ENCODE peak calls at places on chromosomes 1 and 21, in six cellular contexts. One of them, this sample, is unnamed.

GRCh38 chr1:25728301-25728935 is 71.6 kb upstream of the SELENON start:
- DNase-seq in GM23248: no peak
- DNase-seq in hepatocyte: no peak
- DNase-seq in fibroblast of lung: no peak
- DNase-seq in cardiac muscle cell: no peak
- DNase-seq in GM04503: no peak
- DNase-seq in this sample: no peak

GRCh38 chr1:96116707-96117106 is 604.9 kb upstream of the PTBP2 start:
- DNase-seq in GM04503: no peak
- DNase-seq in hepatocyte: no peak
- DNase-seq in cardiac muscle cell: no peak
- DNase-seq in fibroblast of lung: peak; percentile 3
- DNase-seq in GM23248: no peak
- DNase-seq in this sample: peak; percentile 76

GRCh38 chr1:147853391-147853790 is 49.2 kb upstream of the GJA8 start:
- DNase-seq in GM23248: peak; percentile 71
- DNase-seq in hepatocyte: no peak
- DNase-seq in fibroblast of lung: no peak
- DNase-seq in cardiac muscle cell: peak; percentile 48
- DNase-seq in GM04503: peak; percentile 38
- DNase-seq in this sample: no peak

GRCh38 chr1:182850319-182850718 is 11.2 kb downstream of the DHX9 start:
- DNase-seq in GM23248: no peak
- DNase-seq in cardiac muscle cell: no peak
- DNase-seq in GM04503: no peak
- DNase-seq in fibroblast of lung: no peak
- DNase-seq in hepatocyte: no peak
- DNase-seq in this sample: no peak

GRCh38 chr1:160597705-160598104 is 18.4 kb upstream of the CD84 start:
- DNase-seq in fibroblast of lung: no peak
- DNase-seq in hepatocyte: no peak
- DNase-seq in GM23248: no peak
- DNase-seq in GM04503: no peak
- DNase-seq in cardiac muscle cell: no peak
- DNase-seq in this sample: no peak

GRCh38 chr1:43435146-43436145 is 18.3 kb downstream of the HYI start:
- DNase-seq in hepatocyte: no peak
- DNase-seq in fibroblast of lung: peak; percentile 63
- DNase-seq in cardiac muscle cell: peak; percentile 79
- DNase-seq in GM04503: peak; percentile 54
- DNase-seq in GM23248: peak; percentile 72
- DNase-seq in this sample: no peak

GRCh38 chr1:41006942-41007865 is 14.3 kb downstream of the SLFNL1 start:
- DNase-seq in fibroblast of lung: no peak
- DNase-seq in hepatocyte: no peak
- DNase-seq in GM23248: peak; percentile 66
- DNase-seq in cardiac muscle cell: no peak
- DNase-seq in GM04503: no peak
- DNase-seq in this sample: no peak

GRCh38 chr1:9881838-9882249 is 28.2 kb downstream of the CTNNBIP1 start:
- DNase-seq in cardiac muscle cell: peak; percentile 69
- DNase-seq in GM23248: peak; percentile 76
- DNase-seq in fibroblast of lung: peak; percentile 15
- DNase-seq in GM04503: peak; percentile 64
- DNase-seq in hepatocyte: no peak
- DNase-seq in this sample: peak; percentile 54

GRCh38 chr1:84434081-84434755 is 35.9 kb downstream of the DNASE2B start:
- DNase-seq in GM23248: no peak
- DNase-seq in fibroblast of lung: no peak
- DNase-seq in GM04503: no peak
- DNase-seq in hepatocyte: no peak
- DNase-seq in cardiac muscle cell: no peak
- DNase-seq in this sample: no peak

GRCh38 chr1:38586993-38587646 is 272.5 kb downstream of the RRAGC start:
- DNase-seq in fibroblast of lung: peak; percentile 9
- DNase-seq in cardiac muscle cell: peak; percentile 47
- DNase-seq in GM04503: no peak
- DNase-seq in GM23248: peak; percentile 49
- DNase-seq in hepatocyte: peak; percentile 67
- DNase-seq in this sample: peak; percentile 84

GRCh38 chr21:39562791-39563770 is 49.7 kb upstream of the B3GALT5 start:
- DNase-seq in GM04503: no peak
- DNase-seq in fibroblast of lung: no peak
- DNase-seq in hepatocyte: no peak
- DNase-seq in GM23248: peak; percentile 1
- DNase-seq in cardiac muscle cell: no peak
- DNase-seq in this sample: no peak

GRCh38 chr1:33137800-33138199 is 44.0 kb downstream of the TRIM62 start:
- DNase-seq in fibroblast of lung: peak; percentile 47
- DNase-seq in GM23248: peak; percentile 20
- DNase-seq in hepatocyte: peak; percentile 58
- DNase-seq in GM04503: no peak
- DNase-seq in cardiac muscle cell: peak; percentile 68
- DNase-seq in this sample: peak; percentile 72

GRCh38 chr1:41768538-41768937 is 150.2 kb downstream of the HIVEP3 start:
- DNase-seq in hepatocyte: no peak
- DNase-seq in GM04503: no peak
- DNase-seq in GM23248: no peak
- DNase-seq in cardiac muscle cell: no peak
- DNase-seq in fibroblast of lung: no peak
- DNase-seq in this sample: no peak

GRCh38 chr1:152869808-152870419 is 8.2 kb upstream of the SMCP start:
- DNase-seq in hepatocyte: peak; percentile 43
- DNase-seq in cardiac muscle cell: peak; percentile 73
- DNase-seq in GM04503: no peak
- DNase-seq in GM23248: peak; percentile 87
- DNase-seq in fibroblast of lung: peak; percentile 49
- DNase-seq in this sample: peak; percentile 80

GRCh38 chr1:71561206-71561605 is 480.4 kb upstream of the ZRANB2 start:
- DNase-seq in hepatocyte: no peak
- DNase-seq in fibroblast of lung: peak; percentile 19
- DNase-seq in GM04503: no peak
- DNase-seq in GM23248: peak; percentile 52
- DNase-seq in cardiac muscle cell: peak; percentile 10
- DNase-seq in this sample: no peak

GRCh38 chr1:154471304-154471703 is 30.7 kb upstream of the TDRD10 start:
- DNase-seq in GM04503: no peak
- DNase-seq in cardiac muscle cell: no peak
- DNase-seq in hepatocyte: no peak
- DNase-seq in fibroblast of lung: no peak
- DNase-seq in GM23248: no peak
- DNase-seq in this sample: no peak

GRCh38 chr1:112358061-112358770 is 37.8 kb upstream of the CTTNBP2NL start:
- DNase-seq in hepatocyte: no peak
- DNase-seq in GM04503: peak; percentile 34
- DNase-seq in cardiac muscle cell: peak; percentile 65
- DNase-seq in fibroblast of lung: peak; percentile 44
- DNase-seq in GM23248: peak; percentile 43
- DNase-seq in this sample: no peak

GRCh38 chr1:231612393-231613089 is 14.0 kb upstream of the DISC1 start:
- DNase-seq in cardiac muscle cell: no peak
- DNase-seq in GM04503: no peak
- DNase-seq in fibroblast of lung: no peak
- DNase-seq in hepatocyte: no peak
- DNase-seq in GM23248: no peak
- DNase-seq in this sample: no peak

GRCh38 chr1:84406209-84406917 is 8.1 kb downstream of the DNASE2B start:
- DNase-seq in fibroblast of lung: no peak
- DNase-seq in cardiac muscle cell: peak; percentile 41
- DNase-seq in GM23248: peak; percentile 61
- DNase-seq in GM04503: no peak
- DNase-seq in hepatocyte: peak; percentile 42
- DNase-seq in this sample: no peak

GRCh38 chr1:229031491-229032341 is 239.2 kb upstream of the RAB4A start:
- DNase-seq in cardiac muscle cell: no peak
- DNase-seq in fibroblast of lung: no peak
- DNase-seq in GM04503: no peak
- DNase-seq in hepatocyte: no peak
- DNase-seq in GM23248: no peak
- DNase-seq in this sample: no peak

GRCh38 chr1:110686188-110686587 is 11.4 kb upstream of the KCNA3 start:
- DNase-seq in GM04503: no peak
- DNase-seq in hepatocyte: no peak
- DNase-seq in GM23248: no peak
- DNase-seq in fibroblast of lung: no peak
- DNase-seq in cardiac muscle cell: no peak
- DNase-seq in this sample: no peak

GRCh38 chr1:206754011-206754410 is 16.6 kb upstream of the IL19 start:
- DNase-seq in cardiac muscle cell: peak; percentile 68
- DNase-seq in GM04503: peak; percentile 58
- DNase-seq in hepatocyte: no peak
- DNase-seq in GM23248: peak; percentile 81
- DNase-seq in fibroblast of lung: no peak
- DNase-seq in this sample: no peak

GRCh38 chr1:68121536-68121935 is 71.1 kb upstream of the DIRAS3 start:
- DNase-seq in GM04503: no peak
- DNase-seq in hepatocyte: no peak
- DNase-seq in GM23248: peak; percentile 86
- DNase-seq in fibroblast of lung: peak; percentile 53
- DNase-seq in cardiac muscle cell: peak; percentile 25
- DNase-seq in this sample: no peak

GRCh38 chr21:44085491-44086321 is 21.5 kb upstream of the PWP2 start:
- DNase-seq in hepatocyte: no peak
- DNase-seq in fibroblast of lung: no peak
- DNase-seq in GM23248: no peak
- DNase-seq in GM04503: no peak
- DNase-seq in cardiac muscle cell: peak; percentile 40
- DNase-seq in this sample: no peak

GRCh38 chr1:178716111-178716510 is 8.9 kb upstream of the RALGPS2 start:
- DNase-seq in cardiac muscle cell: peak; percentile 29
- DNase-seq in hepatocyte: no peak
- DNase-seq in GM04503: no peak
- DNase-seq in fibroblast of lung: no peak
- DNase-seq in GM23248: peak; percentile 38
- DNase-seq in this sample: no peak

GRCh38 chr1:237470712-237471310 is 419.9 kb downstream of the ZP4 start:
- DNase-seq in hepatocyte: no peak
- DNase-seq in GM23248: no peak
- DNase-seq in cardiac muscle cell: no peak
- DNase-seq in GM04503: no peak
- DNase-seq in fibroblast of lung: no peak
- DNase-seq in this sample: peak; percentile 61

GRCh38 chr1:65050735-65051134 is 84.4 kb upstream of the JAK1 start:
- DNase-seq in GM04503: no peak
- DNase-seq in cardiac muscle cell: no peak
- DNase-seq in hepatocyte: no peak
- DNase-seq in GM23248: no peak
- DNase-seq in fibroblast of lung: no peak
- DNase-seq in this sample: no peak

GRCh38 chr21:43323244-43324005 is 103.5 kb downstream of the SIK1 start:
- DNase-seq in GM04503: no peak
- DNase-seq in GM23248: no peak
- DNase-seq in fibroblast of lung: no peak
- DNase-seq in hepatocyte: no peak
- DNase-seq in cardiac muscle cell: no peak
- DNase-seq in this sample: no peak

GRCh38 chr1:3257788-3258187 is 188.8 kb downstream of the PRDM16 start:
- DNase-seq in cardiac muscle cell: no peak
- DNase-seq in GM23248: no peak
- DNase-seq in fibroblast of lung: no peak
- DNase-seq in GM04503: no peak
- DNase-seq in hepatocyte: no peak
- DNase-seq in this sample: no peak

GRCh38 chr1:212559929-212560328 is 48.6 kb upstream of the ATF3 start:
- DNase-seq in cardiac muscle cell: no peak
- DNase-seq in fibroblast of lung: no peak
- DNase-seq in GM23248: no peak
- DNase-seq in GM04503: no peak
- DNase-seq in hepatocyte: no peak
- DNase-seq in this sample: no peak

GRCh38 chr1:1223321-1223720 is 8.5 kb downstream of the SDF4 start:
- DNase-seq in GM23248: no peak
- DNase-seq in hepatocyte: no peak
- DNase-seq in fibroblast of lung: no peak
- DNase-seq in cardiac muscle cell: no peak
- DNase-seq in GM04503: no peak
- DNase-seq in this sample: no peak

GRCh38 chr1:205084360-205084759 is at the start of gene TMEM81:
- DNase-seq in cardiac muscle cell: no peak
- DNase-seq in GM04503: no peak
- DNase-seq in fibroblast of lung: no peak
- DNase-seq in hepatocyte: no peak
- DNase-seq in GM23248: no peak
- DNase-seq in this sample: no peak

GRCh38 chr1:31431351-31431750 is 18.3 kb downstream of the SERINC2 start:
- DNase-seq in cardiac muscle cell: no peak
- DNase-seq in GM04503: no peak
- DNase-seq in fibroblast of lung: no peak
- DNase-seq in GM23248: no peak
- DNase-seq in hepatocyte: no peak
- DNase-seq in this sample: no peak

GRCh38 chr1:119136401-119136800 is 4.1 kb downstream of the WARS2 start:
- DNase-seq in hepatocyte: no peak
- DNase-seq in cardiac muscle cell: peak; percentile 42
- DNase-seq in GM04503: no peak
- DNase-seq in fibroblast of lung: peak; percentile 18
- DNase-seq in GM23248: peak; percentile 84
- DNase-seq in this sample: no peak

GRCh38 chr1:190046231-190046630 is 431.4 kb downstream of the BRINP3 start:
- DNase-seq in GM04503: no peak
- DNase-seq in fibroblast of lung: no peak
- DNase-seq in GM23248: no peak
- DNase-seq in cardiac muscle cell: peak; percentile 1
- DNase-seq in hepatocyte: no peak
- DNase-seq in this sample: no peak

GRCh38 chr1:62676606-62677356 is 11.4 kb downstream of the DOCK7 start:
- DNase-seq in GM04503: no peak
- DNase-seq in fibroblast of lung: peak; percentile 69
- DNase-seq in hepatocyte: no peak
- DNase-seq in GM23248: peak; percentile 78
- DNase-seq in cardiac muscle cell: no peak
- DNase-seq in this sample: peak; percentile 20

GRCh38 chr1:220378571-220379302 is 106.5 kb upstream of the RAB3GAP2 start:
- DNase-seq in hepatocyte: peak; percentile 53
- DNase-seq in fibroblast of lung: no peak
- DNase-seq in GM04503: no peak
- DNase-seq in GM23248: peak; percentile 20
- DNase-seq in cardiac muscle cell: no peak
- DNase-seq in this sample: no peak

GRCh38 chr1:70628973-70629372 is 217.9 kb downstream of the CTH start:
- DNase-seq in GM04503: no peak
- DNase-seq in hepatocyte: no peak
- DNase-seq in cardiac muscle cell: no peak
- DNase-seq in fibroblast of lung: no peak
- DNase-seq in GM23248: no peak
- DNase-seq in this sample: no peak

GRCh38 chr1:89667691-89668090 is 34.8 kb downstream of the LRRC8C start:
- DNase-seq in GM04503: no peak
- DNase-seq in hepatocyte: no peak
- DNase-seq in fibroblast of lung: no peak
- DNase-seq in cardiac muscle cell: no peak
- DNase-seq in GM23248: no peak
- DNase-seq in this sample: no peak